ENCODE peak calls at places on chromosomes 16 and 17, in seven cellular contexts. One of them, this sample, is unnamed.

GRCh38 chr17:43434902-43435319 is 36.1 kb downstream of the ARL4D start:
- DNase-seq in M059J: peak
- DNase-seq in nucleus accumbens: no peak
- DNase-seq in C1 segment of cervical spinal cord: no peak
- DNase-seq in skeletal muscle cell: no peak
- DNase-seq in GM04503: no peak
- DNase-seq in HT-29: no peak
- DNase-seq in this sample: no peak

GRCh38 chr16:30521873-30522641 is 4.3 kb downstream of the ZNF768 start:
- DNase-seq in M059J: no peak
- DNase-seq in nucleus accumbens: no peak
- DNase-seq in C1 segment of cervical spinal cord: no peak
- DNase-seq in skeletal muscle cell: no peak
- DNase-seq in GM04503: no peak
- DNase-seq in HT-29: peak
- DNase-seq in this sample: no peak

GRCh38 chr17:36849871-36850348 is 87.4 kb upstream of the LHX1 start:
- DNase-seq in M059J: peak
- DNase-seq in nucleus accumbens: no peak
- DNase-seq in C1 segment of cervical spinal cord: no peak
- DNase-seq in skeletal muscle cell: peak
- DNase-seq in GM04503: no peak
- DNase-seq in HT-29: no peak
- DNase-seq in this sample: no peak

GRCh38 chr16:84115919-84116719 is 623 bp downstream of the MBTPS1 start:
- DNase-seq in M059J: peak
- DNase-seq in nucleus accumbens: no peak
- DNase-seq in C1 segment of cervical spinal cord: no peak
- DNase-seq in skeletal muscle cell: no peak
- DNase-seq in GM04503: no peak
- DNase-seq in HT-29: peak
- DNase-seq in this sample: no peak

GRCh38 chr17:57261084-57261461 is 4.8 kb downstream of the MSI2 start:
- DNase-seq in M059J: no peak
- DNase-seq in nucleus accumbens: no peak
- DNase-seq in C1 segment of cervical spinal cord: no peak
- DNase-seq in skeletal muscle cell: no peak
- DNase-seq in GM04503: no peak
- DNase-seq in HT-29: no peak
- DNase-seq in this sample: no peak

GRCh38 chr17:72349011-72349410 is 228.2 kb downstream of the SOX9 start:
- DNase-seq in M059J: no peak
- DNase-seq in nucleus accumbens: no peak
- DNase-seq in C1 segment of cervical spinal cord: no peak
- DNase-seq in skeletal muscle cell: no peak
- DNase-seq in GM04503: no peak
- DNase-seq in HT-29: no peak
- DNase-seq in this sample: no peak

GRCh38 chr16:25636662-25637061 is 55.1 kb upstream of the HS3ST4 start:
- DNase-seq in M059J: no peak
- DNase-seq in nucleus accumbens: no peak
- DNase-seq in C1 segment of cervical spinal cord: no peak
- DNase-seq in skeletal muscle cell: no peak
- DNase-seq in GM04503: no peak
- DNase-seq in HT-29: no peak
- DNase-seq in this sample: no peak

GRCh38 chr17:61307905-61308886 is 91.4 kb upstream of the TBX2 start:
- DNase-seq in M059J: peak
- DNase-seq in nucleus accumbens: no peak
- DNase-seq in C1 segment of cervical spinal cord: no peak
- DNase-seq in skeletal muscle cell: peak
- DNase-seq in GM04503: peak
- DNase-seq in HT-29: no peak
- DNase-seq in this sample: no peak

GRCh38 chr17:75774988-75775668 is 9.5 kb upstream of the UNK start:
- DNase-seq in M059J: peak
- DNase-seq in nucleus accumbens: no peak
- DNase-seq in C1 segment of cervical spinal cord: no peak
- DNase-seq in skeletal muscle cell: no peak
- DNase-seq in GM04503: no peak
- DNase-seq in HT-29: peak
- DNase-seq in this sample: no peak

GRCh38 chr16:66475232-66475631 is 48.1 kb downstream of the BEAN1 start:
- DNase-seq in M059J: no peak
- DNase-seq in nucleus accumbens: no peak
- DNase-seq in C1 segment of cervical spinal cord: no peak
- DNase-seq in skeletal muscle cell: no peak
- DNase-seq in GM04503: no peak
- DNase-seq in HT-29: no peak
- DNase-seq in this sample: no peak

GRCh38 chr16:946048-946395 is 24.8 kb downstream of the LMF1 start:
- DNase-seq in M059J: peak
- DNase-seq in nucleus accumbens: no peak
- DNase-seq in C1 segment of cervical spinal cord: no peak
- DNase-seq in skeletal muscle cell: no peak
- DNase-seq in GM04503: no peak
- DNase-seq in HT-29: no peak
- DNase-seq in this sample: no peak

GRCh38 chr16:1028524-1029258 is 43.9 kb upstream of the SSTR5 start:
- DNase-seq in M059J: no peak
- DNase-seq in nucleus accumbens: no peak
- DNase-seq in C1 segment of cervical spinal cord: no peak
- DNase-seq in skeletal muscle cell: no peak
- DNase-seq in GM04503: no peak
- DNase-seq in HT-29: no peak
- DNase-seq in this sample: no peak

GRCh38 chr17:6775871-6776405 is at the start of gene FBXO39:
- DNase-seq in M059J: peak
- DNase-seq in nucleus accumbens: no peak
- DNase-seq in C1 segment of cervical spinal cord: no peak
- DNase-seq in skeletal muscle cell: no peak
- DNase-seq in GM04503: no peak
- DNase-seq in HT-29: no peak
- DNase-seq in this sample: no peak

GRCh38 chr17:77145635-77146632 is 5.2 kb downstream of the SEC14L1 start:
- DNase-seq in M059J: peak
- DNase-seq in nucleus accumbens: peak
- DNase-seq in C1 segment of cervical spinal cord: peak
- DNase-seq in skeletal muscle cell: no peak
- DNase-seq in GM04503: peak
- DNase-seq in HT-29: peak
- DNase-seq in this sample: no peak

GRCh38 chr17:50689956-50690886 is 17.5 kb downstream of the ANKRD40 start:
- DNase-seq in M059J: peak
- DNase-seq in nucleus accumbens: peak
- DNase-seq in C1 segment of cervical spinal cord: peak
- DNase-seq in skeletal muscle cell: no peak
- DNase-seq in GM04503: no peak
- DNase-seq in HT-29: no peak
- DNase-seq in this sample: no peak

GRCh38 chr16:23274968-23275367 is 27.1 kb upstream of the SCNN1B start:
- DNase-seq in M059J: peak
- DNase-seq in nucleus accumbens: no peak
- DNase-seq in C1 segment of cervical spinal cord: no peak
- DNase-seq in skeletal muscle cell: no peak
- DNase-seq in GM04503: no peak
- DNase-seq in HT-29: peak
- DNase-seq in this sample: no peak

This sample was measured in 8988T.